ENCODE peak calls at places on chromosomes 2 and 18, in eight cellular contexts. L is kidney, F is AG04450, Q is bronchial epithelial cell, H is BJ, D is A673, A is epithelial cell of proximal tubule, Z is GM06990. S is an unnamed sample.

GRCh38 chr2:100520224-100520623 is 42.6 kb upstream of the PDCL3 start:
- DNase-seq in D (no peak), Z (no peak), H (no peak), A (no peak), F (no peak), L (no peak), Q (peak; percentile 53), S (no peak)

GRCh38 chr2:236634203-236634602 is 64.6 kb downstream of the ACKR3 start:
- DNase-seq in D (no peak), A (no peak), L (no peak), Q (no peak), Z (no peak), H (no peak), F (no peak), S (no peak)

GRCh38 chr2:38115216-38116012 is 39.5 kb upstream of the CYP1B1 start:
- DNase-seq in A (no peak), Q (peak; percentile 72), F (no peak), Z (no peak), D (peak; percentile 85), H (no peak), L (peak; percentile 84), S (no peak)

GRCh38 chr18:54043484-54044256 is 180.8 kb downstream of the MBD2 start:
- DNase-seq in L (no peak), Z (no peak), H (no peak), A (no peak), F (no peak), Q (peak; percentile 61), D (no peak), S (no peak)

GRCh38 chr2:72956050-72956395 is 38.7 kb downstream of the EMX1 start:
- DNase-seq in D (no peak), A (no peak), H (no peak), F (no peak), L (peak; percentile 37), Z (no peak), Q (no peak), S (no peak)

GRCh38 chr2:69026026-69026425 is 13.0 kb downstream of the ANTXR1 start:
- DNase-seq in Q (peak; percentile 60), H (no peak), A (peak; percentile 25), D (no peak), L (no peak), Z (peak; percentile 17), F (no peak), S (no peak)

GRCh38 chr18:79571221-79572092 is 108.1 kb upstream of the CTDP1 start:
- DNase-seq in A (no peak), L (peak; percentile 54), Z (no peak), F (no peak), Q (no peak), D (no peak), H (no peak), S (no peak)

GRCh38 chr18:3451989-3452749 is 2.2 kb downstream of the TGIF1 start:
- DNase-seq in L (peak; percentile 86), F (no peak), H (no peak), D (peak; percentile 76), Z (no peak), A (no peak), Q (no peak), S (no peak)

GRCh38 chr2:127104166-127104660 is 2.7 kb downstream of the BIN1 start:
- DNase-seq in L (peak; percentile 29), D (no peak), H (no peak), A (no peak), Z (no peak), F (no peak), Q (no peak), S (no peak)

GRCh38 chr2:141379965-141380624 is 750.7 kb downstream of the LRP1B start:
- DNase-seq in F (no peak), Q (no peak), D (no peak), A (no peak), Z (no peak), H (no peak), L (no peak), S (no peak)

GRCh38 chr2:145411493-145411892 is 891.6 kb upstream of the ZEB2 start:
- DNase-seq in H (no peak), F (no peak), L (no peak), A (no peak), D (peak; percentile 55), Z (peak; percentile 58), Q (no peak), S (no peak)

GRCh38 chr2:41488854-41489253 is 559.0 kb upstream of the PKDCC start:
- DNase-seq in F (no peak), H (no peak), Z (no peak), L (no peak), Q (no peak), A (no peak), D (no peak), S (no peak)

GRCh38 chr2:38116762-38117161 is 40.8 kb upstream of the CYP1B1 start:
- DNase-seq in Z (no peak), A (no peak), L (no peak), D (no peak), H (peak; percentile 48), Q (peak; percentile 91), F (no peak), S (no peak)

GRCh38 chr18:23209031-23209430 is 73.7 kb downstream of the CABLES1 start:
- DNase-seq in H (no peak), A (no peak), Z (no peak), Q (peak; percentile 84), L (no peak), F (no peak), D (no peak), S (no peak)

DNA sequence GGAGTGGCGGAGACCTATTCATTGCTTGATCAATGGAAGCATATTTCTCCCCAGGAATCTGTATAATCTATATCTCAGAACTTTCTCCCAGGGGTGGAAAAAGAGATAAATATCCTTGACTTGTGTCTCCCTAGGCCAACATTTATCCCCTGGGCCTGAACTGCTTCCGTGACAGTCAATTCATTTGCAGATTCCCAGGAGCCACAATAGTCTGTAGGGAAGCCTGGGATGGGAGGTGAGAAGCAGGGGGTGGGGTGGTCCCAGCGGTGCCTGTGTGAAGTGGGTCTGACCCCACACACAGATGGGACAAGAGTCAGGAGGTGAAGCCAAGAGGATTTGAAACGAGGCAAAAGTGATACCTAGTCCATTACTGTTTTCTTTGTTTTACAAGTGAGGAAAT is 166.8 kb downstream of the DPP10 start:
- DNase-seq in Q (no peak), D (no peak), H (no peak), F (no peak), Z (no peak), A (no peak), L (no peak), S (no peak)
- TF ChIP-seq CTCF in Q (no peak), D (no peak), H (no peak), F (no peak), Z (no peak), A (no peak), L (no peak), S (no peak)

DNA sequence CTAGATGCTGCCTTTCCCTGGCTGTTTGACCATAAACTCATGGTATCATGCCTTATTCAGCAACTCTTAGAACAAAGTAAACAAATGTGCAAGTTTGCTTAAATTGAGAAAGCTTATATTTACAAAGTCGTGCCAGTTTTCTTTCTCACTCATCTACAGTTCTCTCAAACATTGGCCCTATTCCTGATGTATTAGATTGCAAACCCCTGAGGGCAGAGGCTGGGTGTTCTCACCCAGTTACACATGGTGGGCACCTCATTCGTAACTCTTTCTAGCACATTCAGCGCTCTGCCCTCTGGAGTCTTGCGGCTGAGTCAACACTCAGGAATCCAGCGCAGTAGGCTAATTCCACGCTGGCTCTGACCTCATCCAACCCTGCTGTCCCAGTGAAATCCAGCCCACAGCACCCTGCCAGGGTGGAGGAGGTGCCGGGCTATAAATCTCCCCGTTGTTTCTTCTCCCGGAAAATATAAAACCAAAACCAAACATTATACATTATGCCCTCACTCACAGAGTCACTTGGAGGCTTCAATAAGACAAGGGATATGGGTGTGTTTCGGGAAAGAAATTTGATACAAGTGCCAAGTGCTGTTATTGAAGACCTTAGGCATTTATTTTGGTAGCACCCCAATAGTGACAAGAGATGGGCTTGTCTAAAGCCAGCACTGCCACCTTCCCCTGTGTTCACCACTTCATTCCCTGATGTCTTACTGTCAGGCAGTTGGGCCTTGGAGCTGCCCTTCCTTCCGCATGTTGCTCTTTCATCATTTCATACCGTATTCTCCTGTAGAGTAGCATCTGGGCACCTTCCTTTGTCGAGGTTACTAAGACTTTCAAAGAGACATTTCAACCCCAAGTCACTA is 287.4 kb downstream of the PRKCE start:
- DNase-seq in Q (peak; percentile 99), H (peak; percentile 86), Z (no peak), F (peak; percentile 95), A (peak; percentile 86), L (peak; percentile 91), D (peak; percentile 87), S (peak; percentile 96)
- H3K4me3 ChIP-seq in Q (no peak overlapping the region), H (no peak overlapping the region), Z (no peak overlapping the region), F (peak overlapping the region; percentile 23), A (no peak overlapping the region), L (no peak overlapping the region), D (no peak overlapping the region), S (no peak overlapping the region)

DNA sequence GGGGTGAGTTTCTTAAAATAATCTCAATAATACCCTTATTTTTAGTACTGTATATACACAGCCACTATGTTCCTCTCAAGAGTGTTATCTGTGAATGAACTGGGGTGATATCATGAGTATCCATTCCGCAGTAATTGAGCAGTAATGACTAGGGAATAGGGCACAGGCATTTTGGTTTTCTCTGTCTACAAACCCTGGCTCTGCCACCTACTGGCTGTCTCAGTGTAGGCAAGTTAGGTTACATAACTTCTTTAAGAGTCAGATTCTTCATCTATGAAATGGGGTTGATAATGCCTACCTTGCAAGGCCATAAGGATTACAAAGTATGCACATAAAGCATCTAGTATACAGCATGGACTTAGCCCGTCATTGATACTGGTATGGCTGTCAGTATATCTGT is 555.8 kb downstream of the NRXN1 start:
- DNase-seq in Z (no peak), H (no peak), D (peak; percentile 18), F (no peak), A (no peak), Q (peak; percentile 15), L (no peak), S (no peak)
- TF ChIP-seq CTCF in Z (peak; percentile 36), H (no peak), D (peak; percentile 49), F (peak; percentile 11), A (peak; percentile 34), Q (peak; percentile 31), L (no peak), S (no peak)

GRCh38 chr2:14235667-14236066 is 396.9 kb upstream of the LRATD1 start:
- DNase-seq in F (no peak), D (no peak), A (no peak), L (no peak), Q (no peak), H (no peak), Z (no peak), S (no peak)

GRCh38 chr2:14231499-14231898 is 401.0 kb upstream of the LRATD1 start:
- DNase-seq in F (no peak), A (no peak), L (no peak), Z (no peak), Q (no peak), H (no peak), D (no peak), S (no peak)

GRCh38 chr2:14237902-14238301 is 394.6 kb upstream of the LRATD1 start:
- DNase-seq in L (no peak), F (no peak), Q (no peak), A (no peak), Z (no peak), H (no peak), D (no peak), S (no peak)

GRCh38 chr2:14234911-14235310 is 397.6 kb upstream of the LRATD1 start:
- DNase-seq in L (no peak), Q (peak; percentile 14), D (no peak), F (no peak), H (no peak), A (no peak), Z (no peak), S (no peak)

DNA sequence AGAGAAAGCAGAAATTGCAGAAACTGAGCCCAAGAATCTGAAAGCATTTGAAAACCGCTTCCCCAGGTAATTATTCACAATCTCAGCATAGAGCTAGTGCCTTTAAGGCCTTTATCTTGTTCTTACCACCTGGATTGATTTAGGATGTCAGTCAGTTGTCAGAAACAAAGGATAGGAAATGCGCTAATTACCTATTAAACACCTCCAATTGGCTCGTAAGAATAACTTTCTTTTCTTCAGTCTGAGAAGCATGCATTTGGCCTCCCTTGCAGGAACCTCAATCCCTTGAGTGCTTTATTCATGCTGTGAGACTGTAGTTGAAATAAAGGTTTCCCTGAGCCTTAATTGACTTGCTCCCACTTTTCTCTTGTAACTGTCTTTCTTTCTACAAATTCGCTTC is 400.3 kb upstream of the LRATD1 start:
- DNase-seq in H (no peak), Z (no peak), Q (no peak), A (no peak), F (no peak), D (no peak), L (no peak), S (no peak)
- H3K4me3 ChIP-seq in H (no peak overlapping the region), Z (no peak overlapping the region), Q (no peak overlapping the region), A (no peak overlapping the region), F (no peak overlapping the region), D (no peak overlapping the region), L (no peak overlapping the region), S (no peak overlapping the region)